ENCODE peak calls at places on chromosomes 13 and 19, in five cellular contexts. D is HCT116, G is SK-N-SH, L is GM12878, X is K562. F is an unnamed sample.

GRCh38 chr13:79075703-79076102 is 330.4 kb downstream of the RBM26 start:
- DNase-seq in X (no peak), L (no peak), G (no peak), D (no peak), F (no peak)

GRCh38 chr19:54297759-54298305 is 15.1 kb downstream of the LILRA5 start:
- DNase-seq in X (no peak), D (peak), L (no peak), G (no peak), F (no peak)

GRCh38 chr19:20925481-20925880 is 2.4 kb downstream of the ZNF85 start:
- DNase-seq in L (no peak), G (no peak), D (no peak), X (no peak), F (no peak)

GRCh38 chr13:30421093-30422055 is 919 bp upstream of the UBE2L5 start:
- DNase-seq in G (peak), D (no peak), X (peak), L (no peak), F (no peak)

GRCh38 chr19:33473644-33474305 is 47.8 kb downstream of the PEPD start:
- DNase-seq in L (no peak), D (no peak), G (no peak), X (no peak), F (no peak)

GRCh38 chr13:65638572-65639168 is 1591.5 kb downstream of the PCDH9 start:
- DNase-seq in D (peak), G (peak), X (peak), L (no peak), F (peak)

GRCh38 chr19:18464646-18465045 is 26.7 kb upstream of the ISYNA1 start:
- DNase-seq in L (no peak), X (no peak), G (no peak), D (no peak), F (peak)

GRCh38 chr13:102536695-102537485 is 59.9 kb upstream of the TPP2 start:
- DNase-seq in X (no peak), L (no peak), G (no peak), D (no peak), F (no peak)

GRCh38 chr19:4580021-4580901 is 20.8 kb upstream of the SEMA6B start:
- DNase-seq in X (peak), L (no peak), D (no peak), G (peak), F (no peak)

GRCh38 chr19:48817585-48818124 is 6.8 kb upstream of the BCAT2 start:
- DNase-seq in X (no peak), G (no peak), D (no peak), L (no peak), F (no peak)

GRCh38 chr19:48815870-48816501 is 5.2 kb upstream of the BCAT2 start:
- DNase-seq in D (no peak), L (no peak), G (peak), X (peak), F (peak)

GRCh38 chr19:48821633-48822032 is 10.8 kb upstream of the BCAT2 start:
- DNase-seq in X (no peak), D (no peak), L (no peak), G (no peak), F (no peak)

GRCh38 chr19:48819366-48819816 is 8.6 kb upstream of the BCAT2 start:
- DNase-seq in L (no peak), D (peak), X (peak), G (no peak), F (no peak)

GRCh38 chr19:48818234-48818823 is 7.5 kb upstream of the BCAT2 start:
- DNase-seq in G (no peak), D (no peak), X (no peak), L (no peak), F (no peak)
- H3K27ac ChIP-seq in G (no peak), D (no peak), X (no peak), L (no peak), F (no peak)

GRCh38 chr19:12783226-12783848 is 7.9 kb upstream of the JUNB start:
- DNase-seq in X (no peak), L (no peak), G (no peak), D (no peak), F (no peak)
- TF ChIP-seq ZBTB33 in X (no peak), L (no peak), G (no peak), D (no peak), F (no peak)

GRCh38 chr19:14346279-14346678 is 35.0 kb upstream of the ADGRE5 start:
- DNase-seq in D (no peak), X (peak), G (no peak), L (no peak), F (no peak)

GRCh38 chr19:14345364-14345763 is 35.9 kb upstream of the ADGRE5 start:
- DNase-seq in G (no peak), L (no peak), X (no peak), D (no peak), F (no peak)

GRCh38 chr19:14342809-14343208 is 38.4 kb upstream of the ADGRE5 start:
- DNase-seq in G (no peak), D (no peak), X (no peak), L (no peak), F (no peak)

GRCh38 chr19:14339741-14340140 is 41.5 kb upstream of the ADGRE5 start:
- DNase-seq in G (no peak), L (no peak), D (no peak), X (no peak), F (no peak)

DNA sequence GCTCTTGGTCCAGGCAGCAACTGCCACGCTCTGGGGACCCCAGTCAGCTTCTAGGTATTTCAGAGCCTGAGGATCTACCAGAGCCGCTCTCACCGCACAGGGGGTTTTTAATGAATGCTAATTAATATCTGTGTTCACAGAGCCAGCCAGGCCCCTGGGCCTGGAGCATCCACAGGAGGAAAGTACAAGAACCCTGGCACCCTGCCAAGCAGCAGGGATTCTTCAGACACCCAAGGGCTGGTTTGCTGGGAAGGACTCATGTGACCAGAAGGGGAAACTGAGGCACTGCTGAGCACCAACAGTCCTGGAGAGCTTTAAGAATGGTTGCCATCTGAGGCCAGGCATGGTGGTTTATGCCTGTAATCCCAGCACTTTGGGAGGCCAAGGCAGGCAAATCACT is 38.0 kb upstream of the ADGRE5 start:
- DNase-seq in G (peak), L (no peak), X (no peak), D (no peak), F (no peak)
- H3K27ac ChIP-seq in G (no peak), L (no peak), X (no peak), D (no peak), F (no peak)

GRCh38 chr13:46648166-46648607 is 95.2 kb downstream of the LRCH1 start:
- DNase-seq in X (peak), D (peak), G (no peak), L (no peak), F (peak)
- TF ChIP-seq ZBTB33 in X (no peak), D (no peak), G (no peak), L (no peak), F (no peak)

GRCh38 chr19:32404213-32404938 is 1.2 kb upstream of the DPY19L3 start:
- DNase-seq in G (no peak), X (no peak), L (no peak), D (no peak), F (peak)
- H3K27ac ChIP-seq in G (peak), X (peak), L (peak), D (peak), F (peak)